ENCODE peak calls at places on chromosomes 2 and 18, in four cellular contexts. N is sigmoid colon, V is pancreas, D is right cardiac atrium. L is an unnamed sample. For H3K4me1, the result is how much of the 10 kb centered on the place peaks cover.

GRCh38 chr2:203551653-203552250 is 16.7 kb upstream of the RAPH1 start:
- DNase-seq in V (no peak), D (no peak), N (no peak), L (peak)

GRCh38 chr2:17539993-17540812 is at the start of gene VSNL1:
- DNase-seq in D (peak), N (peak), V (peak), L (peak)

GRCh38 chr2:8926356-8926755 is 77.1 kb downstream of the MBOAT2 start:
- DNase-seq in D (no peak), V (no peak), N (no peak), L (no peak)

GRCh38 chr18:27605107-27605834 is 420.2 kb upstream of the CHST9 start:
- DNase-seq in N (no peak), V (peak), D (peak), L (peak)

GRCh38 chr2:102975996-102976636 is 214.3 kb downstream of the TMEM182 start:
- DNase-seq in V (peak), D (no peak), N (no peak), L (peak)

GRCh38 chr2:10659898-10660568 is 29.7 kb downstream of the NOL10 start:
- DNase-seq in N (no peak), V (peak), D (peak), L (peak)

GRCh38 chr2:241639385-241639784 is 1.9 kb downstream of the ATG4B start:
- DNase-seq in D (no peak), N (no peak), V (no peak), L (no peak)

GRCh38 chr18:45722899-45723298 is 1.1 kb upstream of the SLC14A1 start:
- DNase-seq in D (peak), N (peak), V (peak), L (peak)

GRCh38 chr18:45664824-45665763 is 49.8 kb downstream of the SLC14A2 start:
- DNase-seq in N (no peak), D (peak), V (peak), L (peak)

GRCh38 chr2:226796012-226796839 is 3.4 kb downstream of the IRS1 start:
- DNase-seq in N (peak), V (no peak), D (peak), L (no peak)

GRCh38 chr18:54233228-54233625 is 8.8 kb upstream of the MBD2 start:
- DNase-seq in N (no peak), D (no peak), V (no peak), L (no peak)

GRCh38 chr2:178824181-178824580 is 17.0 kb upstream of the TTN start:
- DNase-seq in D (no peak), N (no peak), V (no peak), L (no peak)

GRCh38 chr2:204869142-204869823 is 324.0 kb downstream of the PARD3B start:
- DNase-seq in V (no peak), N (no peak), D (no peak), L (peak)

GRCh38 chr2:1910562-1911256 is 166.4 kb upstream of the PXDN start:
- DNase-seq in V (no peak), N (no peak), D (no peak), L (no peak)

GRCh38 chr2:159936471-159936870 is 125.9 kb downstream of the PLA2R1 start:
- DNase-seq in D (no peak), V (no peak), N (no peak), L (no peak)

GRCh38 chr2:184765048-184765881 is 166.9 kb downstream of the ZNF804A start:
- DNase-seq in N (no peak), V (no peak), D (no peak), L (no peak)

GRCh38 chr2:112092286-112093041 is 37.4 kb downstream of the TMEM87B start:
- DNase-seq in V (no peak), D (no peak), N (no peak), L (peak)

GRCh38 chr2:217966399-217967068 is 36.3 kb downstream of the TNS1 start:
- DNase-seq in D (no peak), V (no peak), N (peak), L (no peak)

GRCh38 chr2:196479350-196479749 is 160.2 kb upstream of the CCDC150 start:
- DNase-seq in V (no peak), D (no peak), N (no peak), L (peak)

GRCh38 chr2:28681216-28681981 is 70.2 kb upstream of the PPP1CB start:
- DNase-seq in D (peak), V (no peak), N (no peak), L (peak)

GRCh38 chr18:52451851-52452250 is 111.9 kb downstream of the DCC start:
- DNase-seq in V (no peak), N (no peak), D (no peak), L (no peak)

GRCh38 chr18:2883137-2883671 is 36.4 kb downstream of the EMILIN2 start:
- DNase-seq in V (no peak), N (no peak), D (peak), L (no peak)

GRCh38 chr2:100603945-100604633 is 41.3 kb downstream of the PDCL3 start:
- DNase-seq in V (no peak), N (no peak), D (no peak), L (peak)

GRCh38 chr2:45826889-45827635 is 175.6 kb downstream of the PRKCE start:
- DNase-seq in D (peak), V (no peak), N (peak), L (peak)

GRCh38 chr2:206792645-206793044 is 27.2 kb downstream of the FASTKD2 start:
- DNase-seq in N (no peak), D (no peak), V (no peak), L (no peak)
- H3K4me1 ChIP-seq in N (under half), D (under half), V (under half), L (under half)

DNA sequence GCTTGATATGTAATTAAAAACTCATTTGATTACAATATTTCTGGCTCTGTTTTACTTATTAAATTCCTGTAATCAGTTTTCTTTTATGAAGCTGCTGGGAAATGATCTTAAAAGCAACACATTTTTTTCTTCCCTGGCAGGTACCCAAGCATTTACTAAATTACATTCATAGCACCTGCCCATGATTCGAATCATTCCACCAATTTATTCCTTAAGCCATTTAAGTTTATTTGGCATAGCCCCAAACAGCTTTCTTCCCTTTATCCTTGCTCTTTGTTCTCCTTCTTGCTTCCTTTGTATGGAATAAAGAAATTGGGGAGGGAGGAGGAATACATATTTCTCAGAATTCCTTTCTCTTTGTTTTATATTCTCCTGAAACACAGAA is 241.3 kb downstream of the AGPS start:
- DNase-seq in D (no peak), N (no peak), V (no peak), L (peak)
- H3K4me3 ChIP-seq in D (peak), N (peak), V (peak), L (peak)

DNA sequence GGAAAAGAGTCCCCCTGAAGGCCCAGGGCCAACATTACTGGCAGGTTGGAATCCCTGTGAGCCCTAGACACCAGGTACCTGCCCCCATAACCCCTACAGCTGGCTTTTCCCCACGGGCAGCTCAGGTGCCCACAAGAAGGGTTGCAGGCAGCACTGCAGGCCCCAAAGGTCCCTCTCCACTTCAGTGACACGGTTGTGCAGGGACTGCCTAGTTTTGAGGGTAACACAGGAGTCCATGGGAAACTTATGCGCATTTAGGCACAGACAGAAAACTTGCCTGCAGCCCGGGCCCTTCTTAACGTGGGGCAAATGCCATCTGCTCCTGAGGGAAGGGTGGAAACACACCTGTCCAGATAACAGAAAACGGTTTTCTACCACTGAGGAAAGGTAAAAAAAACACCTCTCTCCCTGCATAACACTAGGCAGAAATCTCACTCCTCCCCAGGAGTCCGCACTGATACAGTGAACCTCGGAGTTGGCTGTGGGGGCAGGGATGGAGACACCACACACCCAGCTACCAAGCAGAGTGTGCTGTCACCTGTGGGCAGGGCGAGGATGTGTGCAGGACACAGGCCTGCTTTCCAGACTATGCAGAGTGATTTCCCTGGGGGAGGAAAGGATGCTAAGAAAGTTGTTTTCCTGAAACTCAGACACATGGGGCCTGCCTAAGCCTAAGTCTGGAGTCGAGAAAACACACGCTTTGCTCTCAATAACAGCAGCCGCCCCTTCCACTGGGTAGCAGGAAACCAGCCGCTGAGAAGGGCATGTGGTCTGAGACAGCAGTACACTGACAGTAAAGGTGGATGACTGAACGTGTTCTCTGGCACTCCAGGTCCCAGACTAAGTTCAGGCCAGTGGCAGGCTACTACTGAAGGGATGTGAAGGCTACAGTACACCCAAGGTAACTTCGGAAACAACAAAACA is 819.4 kb downstream of the DCDC2C start:
- DNase-seq in V (no peak), D (no peak), N (no peak), L (no peak)
- H3K4me1 ChIP-seq in V (under half), D (under half), N (under half), L (under half)

GRCh38 chr2:183034806-183035205 is 3.5 kb downstream of the NCKAP1 start:
- DNase-seq in N (no peak), V (no peak), D (no peak), L (peak)
- H3K4me3 ChIP-seq in N (no peak), V (no peak), D (no peak), L (peak)

GRCh38 chr2:201962766-201963555 is 70.7 kb upstream of the FZD7 start:
- DNase-seq in V (no peak), D (no peak), N (peak), L (no peak)
- H3K4me1 ChIP-seq in V (under half), D (under half), N (under half), L (under half)

L was measured in adipocyte.